ENCODE peak calls at places on chromosomes 6 and 20, in seven cellular contexts. One of them, this sample, is unnamed.

GRCh38 chr20:56735087-56735642 is 106.1 kb downstream of the TFAP2C start:
- DNase-seq in Panc1: no peak
- DNase-seq in body of pancreas: no peak
- DNase-seq in AG09309: no peak
- DNase-seq in GM12865: no peak
- DNase-seq in lung: no peak
- DNase-seq in fibroblast of the aortic adventitia: no peak
- DNase-seq in this sample: no peak

GRCh38 chr20:40275738-40276137 is 413.3 kb downstream of the MAFB start:
- DNase-seq in Panc1: no peak
- DNase-seq in body of pancreas: no peak
- DNase-seq in AG09309: no peak
- DNase-seq in GM12865: no peak
- DNase-seq in lung: no peak
- DNase-seq in fibroblast of the aortic adventitia: no peak
- DNase-seq in this sample: no peak

GRCh38 chr6:53203483-53203882 is 54.8 kb upstream of the GCM1 start:
- DNase-seq in Panc1: no peak
- DNase-seq in body of pancreas: no peak
- DNase-seq in AG09309: no peak
- DNase-seq in GM12865: no peak
- DNase-seq in lung: no peak
- DNase-seq in fibroblast of the aortic adventitia: no peak
- DNase-seq in this sample: no peak

GRCh38 chr20:10602141-10602660 is 71.6 kb downstream of the JAG1 start:
- DNase-seq in Panc1: no peak
- DNase-seq in body of pancreas: no peak
- DNase-seq in AG09309: no peak
- DNase-seq in GM12865: no peak
- DNase-seq in lung: no peak
- DNase-seq in fibroblast of the aortic adventitia: no peak
- DNase-seq in this sample: no peak

GRCh38 chr6:169915769-169916550 is 164.5 kb downstream of the ERMARD start:
- DNase-seq in Panc1: no peak
- DNase-seq in body of pancreas: no peak
- DNase-seq in AG09309: no peak
- DNase-seq in GM12865: no peak
- DNase-seq in lung: no peak
- DNase-seq in fibroblast of the aortic adventitia: no peak
- DNase-seq in this sample: no peak

GRCh38 chr20:36768768-36769430 is 4.7 kb downstream of the DSN1 start:
- DNase-seq in Panc1: no peak
- DNase-seq in body of pancreas: no peak
- DNase-seq in AG09309: no peak
- DNase-seq in GM12865: no peak
- DNase-seq in lung: no peak
- DNase-seq in fibroblast of the aortic adventitia: peak
- DNase-seq in this sample: no peak

GRCh38 chr6:10099648-10100047 is 315.2 kb downstream of the TFAP2A start:
- DNase-seq in Panc1: no peak
- DNase-seq in body of pancreas: no peak
- DNase-seq in AG09309: no peak
- DNase-seq in GM12865: no peak
- DNase-seq in lung: no peak
- DNase-seq in fibroblast of the aortic adventitia: no peak
- DNase-seq in this sample: no peak

GRCh38 chr6:150392452-150393220 is 23.8 kb downstream of the IYD start:
- DNase-seq in Panc1: no peak
- DNase-seq in body of pancreas: no peak
- DNase-seq in AG09309: no peak
- DNase-seq in GM12865: no peak
- DNase-seq in lung: no peak
- DNase-seq in fibroblast of the aortic adventitia: no peak
- DNase-seq in this sample: no peak

GRCh38 chr6:150395388-150396009 is 26.7 kb downstream of the IYD start:
- DNase-seq in Panc1: no peak
- DNase-seq in body of pancreas: peak
- DNase-seq in AG09309: no peak
- DNase-seq in GM12865: peak
- DNase-seq in lung: peak
- DNase-seq in fibroblast of the aortic adventitia: peak
- DNase-seq in this sample: peak

GRCh38 chr6:38985839-38986238 is 62.7 kb upstream of the GLP1R start:
- DNase-seq in Panc1: no peak
- DNase-seq in body of pancreas: no peak
- DNase-seq in AG09309: no peak
- DNase-seq in GM12865: no peak
- DNase-seq in lung: no peak
- DNase-seq in fibroblast of the aortic adventitia: no peak
- DNase-seq in this sample: no peak

GRCh38 chr6:91667596-91667995 is 1080.7 kb upstream of the MAP3K7 start:
- DNase-seq in Panc1: no peak
- DNase-seq in body of pancreas: no peak
- DNase-seq in AG09309: no peak
- DNase-seq in GM12865: no peak
- DNase-seq in lung: no peak
- DNase-seq in fibroblast of the aortic adventitia: no peak
- DNase-seq in this sample: no peak

GRCh38 chr6:112253842-112254816 is at the start of gene LAMA4:
- DNase-seq in Panc1: no peak
- DNase-seq in body of pancreas: peak
- DNase-seq in AG09309: no peak
- DNase-seq in GM12865: no peak
- DNase-seq in lung: peak
- DNase-seq in fibroblast of the aortic adventitia: peak
- DNase-seq in this sample: no peak

GRCh38 chr6:16089232-16089843 is 39.5 kb upstream of the MYLIP start:
- DNase-seq in Panc1: no peak
- DNase-seq in body of pancreas: no peak
- DNase-seq in AG09309: no peak
- DNase-seq in GM12865: no peak
- DNase-seq in lung: no peak
- DNase-seq in fibroblast of the aortic adventitia: no peak
- DNase-seq in this sample: no peak

GRCh38 chr20:58906894-58907293 is 54.4 kb downstream of the GNAS start:
- DNase-seq in Panc1: no peak
- DNase-seq in body of pancreas: peak
- DNase-seq in AG09309: no peak
- DNase-seq in GM12865: peak
- DNase-seq in lung: no peak
- DNase-seq in fibroblast of the aortic adventitia: peak
- DNase-seq in this sample: no peak

GRCh38 chr20:50023116-50023802 is 40.5 kb downstream of the SNAI1 start:
- DNase-seq in Panc1: no peak
- DNase-seq in body of pancreas: no peak
- DNase-seq in AG09309: no peak
- DNase-seq in GM12865: peak
- DNase-seq in lung: no peak
- DNase-seq in fibroblast of the aortic adventitia: no peak
- DNase-seq in this sample: no peak

GRCh38 chr20:2151805-2152727 is 50.4 kb downstream of the STK35 start:
- DNase-seq in Panc1: no peak
- DNase-seq in body of pancreas: no peak
- DNase-seq in AG09309: peak
- DNase-seq in GM12865: no peak
- DNase-seq in lung: peak
- DNase-seq in fibroblast of the aortic adventitia: peak
- DNase-seq in this sample: no peak

GRCh38 chr6:71478834-71479541 is 190.4 kb downstream of the OGFRL1 start:
- DNase-seq in Panc1: peak
- DNase-seq in body of pancreas: no peak
- DNase-seq in AG09309: peak
- DNase-seq in GM12865: no peak
- DNase-seq in lung: no peak
- DNase-seq in fibroblast of the aortic adventitia: peak
- DNase-seq in this sample: peak

GRCh38 chr20:22339091-22339881 is 245.1 kb downstream of the FOXA2 start:
- DNase-seq in Panc1: peak
- DNase-seq in body of pancreas: peak
- DNase-seq in AG09309: peak
- DNase-seq in GM12865: peak
- DNase-seq in lung: peak
- DNase-seq in fibroblast of the aortic adventitia: peak
- DNase-seq in this sample: peak
- H3K4me3 ChIP-seq in Panc1: no peak
- H3K4me3 ChIP-seq in body of pancreas: no peak
- H3K4me3 ChIP-seq in AG09309: no peak
- H3K4me3 ChIP-seq in GM12865: no peak
- H3K4me3 ChIP-seq in lung: no peak
- H3K4me3 ChIP-seq in fibroblast of the aortic adventitia: peak
- H3K4me3 ChIP-seq in this sample: no peak

GRCh38 chr6:5303711-5304110 is 42.4 kb downstream of the FARS2 start:
- DNase-seq in Panc1: no peak
- DNase-seq in body of pancreas: no peak
- DNase-seq in AG09309: no peak
- DNase-seq in GM12865: no peak
- DNase-seq in lung: no peak
- DNase-seq in fibroblast of the aortic adventitia: no peak
- DNase-seq in this sample: no peak

GRCh38 chr6:5300206-5300764 is 39.0 kb downstream of the FARS2 start:
- DNase-seq in Panc1: no peak
- DNase-seq in body of pancreas: no peak
- DNase-seq in AG09309: no peak
- DNase-seq in GM12865: no peak
- DNase-seq in lung: no peak
- DNase-seq in fibroblast of the aortic adventitia: no peak
- DNase-seq in this sample: no peak

GRCh38 chr6:5305968-5306626 is 44.8 kb downstream of the FARS2 start:
- DNase-seq in Panc1: no peak
- DNase-seq in body of pancreas: no peak
- DNase-seq in AG09309: no peak
- DNase-seq in GM12865: no peak
- DNase-seq in lung: no peak
- DNase-seq in fibroblast of the aortic adventitia: no peak
- DNase-seq in this sample: peak

GRCh38 chr6:5302220-5302946 is 41.1 kb downstream of the FARS2 start:
- DNase-seq in Panc1: no peak
- DNase-seq in body of pancreas: no peak
- DNase-seq in AG09309: no peak
- DNase-seq in GM12865: peak
- DNase-seq in lung: no peak
- DNase-seq in fibroblast of the aortic adventitia: no peak
- DNase-seq in this sample: no peak

GRCh38 chr6:5302995-5303622 is 41.8 kb downstream of the FARS2 start:
- DNase-seq in Panc1: peak
- DNase-seq in body of pancreas: peak
- DNase-seq in AG09309: no peak
- DNase-seq in GM12865: peak
- DNase-seq in lung: peak
- DNase-seq in fibroblast of the aortic adventitia: no peak
- DNase-seq in this sample: no peak
- TF ChIP-seq CTCF in Panc1: peak
- TF ChIP-seq CTCF in body of pancreas: peak
- TF ChIP-seq CTCF in AG09309: peak
- TF ChIP-seq CTCF in GM12865: peak
- TF ChIP-seq CTCF in lung: peak
- TF ChIP-seq CTCF in fibroblast of the aortic adventitia: peak
- TF ChIP-seq CTCF in this sample: peak

GRCh38 chr20:62060631-62061541 is 4.8 kb downstream of the TAF4 start:
- DNase-seq in Panc1: no peak
- DNase-seq in body of pancreas: no peak
- DNase-seq in AG09309: no peak
- DNase-seq in GM12865: no peak
- DNase-seq in lung: no peak
- DNase-seq in fibroblast of the aortic adventitia: no peak
- DNase-seq in this sample: no peak
- H3K4me3 ChIP-seq in Panc1: no peak
- H3K4me3 ChIP-seq in body of pancreas: no peak
- H3K4me3 ChIP-seq in AG09309: no peak
- H3K4me3 ChIP-seq in GM12865: no peak
- H3K4me3 ChIP-seq in lung: no peak
- H3K4me3 ChIP-seq in fibroblast of the aortic adventitia: no peak
- H3K4me3 ChIP-seq in this sample: no peak

DNA sequence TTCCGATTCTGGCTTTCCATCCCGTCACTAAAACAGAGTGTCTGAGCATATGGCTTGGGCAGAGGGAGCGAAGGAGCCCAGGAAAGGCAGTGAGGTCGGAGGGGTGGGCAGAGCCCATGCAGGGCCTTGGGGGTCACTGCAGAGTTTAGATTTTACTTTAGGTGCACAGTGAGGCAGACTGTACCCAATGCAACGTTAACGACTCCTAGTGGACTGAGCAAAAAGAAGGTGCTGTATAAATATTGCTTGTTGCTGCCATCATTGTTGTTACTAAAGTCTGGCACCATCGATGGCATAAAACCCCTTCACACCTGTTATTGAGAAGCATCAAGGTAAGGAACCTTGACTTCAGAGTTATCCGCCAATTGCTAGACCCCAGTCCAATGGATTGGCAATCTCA is 119.0 kb downstream of the EYA2 start:
- DNase-seq in Panc1: no peak
- DNase-seq in body of pancreas: no peak
- DNase-seq in AG09309: no peak
- DNase-seq in GM12865: no peak
- DNase-seq in lung: no peak
- DNase-seq in fibroblast of the aortic adventitia: no peak
- DNase-seq in this sample: no peak
- TF ChIP-seq CTCF in Panc1: no peak
- TF ChIP-seq CTCF in body of pancreas: no peak
- TF ChIP-seq CTCF in AG09309: no peak
- TF ChIP-seq CTCF in GM12865: no peak
- TF ChIP-seq CTCF in lung: no peak
- TF ChIP-seq CTCF in fibroblast of the aortic adventitia: no peak
- TF ChIP-seq CTCF in this sample: peak

GRCh38 chr6:148298683-148299082 is 44.0 kb upstream of the SASH1 start:
- DNase-seq in Panc1: no peak
- DNase-seq in body of pancreas: no peak
- DNase-seq in AG09309: no peak
- DNase-seq in GM12865: no peak
- DNase-seq in lung: no peak
- DNase-seq in fibroblast of the aortic adventitia: no peak
- DNase-seq in this sample: no peak
- H3K4me3 ChIP-seq in Panc1: no peak
- H3K4me3 ChIP-seq in body of pancreas: no peak
- H3K4me3 ChIP-seq in AG09309: no peak
- H3K4me3 ChIP-seq in GM12865: no peak
- H3K4me3 ChIP-seq in lung: no peak
- H3K4me3 ChIP-seq in fibroblast of the aortic adventitia: no peak
- H3K4me3 ChIP-seq in this sample: no peak

DNA sequence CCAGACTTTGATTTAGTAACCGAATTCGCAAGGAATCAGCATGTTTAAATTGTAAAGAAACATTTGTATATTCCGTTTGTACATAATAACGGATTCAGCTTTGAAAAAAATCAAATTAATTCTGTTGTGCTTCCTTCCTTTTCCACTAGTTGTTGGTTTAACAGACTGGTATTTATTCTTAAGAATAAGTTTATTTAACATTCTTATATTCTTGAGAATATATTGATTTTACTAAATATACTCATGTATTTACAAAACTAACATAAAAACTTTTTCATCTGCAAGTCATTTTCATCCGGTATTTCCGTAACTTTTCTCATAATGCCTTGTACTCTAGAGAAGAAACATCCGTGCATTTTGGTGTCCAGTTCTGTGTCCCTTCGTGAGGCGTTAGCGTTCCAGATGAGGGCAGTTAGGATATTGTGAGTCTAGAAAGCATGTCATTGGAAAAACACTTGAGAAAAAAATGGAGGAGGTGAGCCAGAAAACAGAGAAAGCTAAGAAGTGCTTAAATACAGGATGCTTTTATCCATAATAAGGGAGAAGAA is 1.6 kb downstream of the WRNIP1 start:
- DNase-seq in Panc1: no peak
- DNase-seq in body of pancreas: no peak
- DNase-seq in AG09309: no peak
- DNase-seq in GM12865: no peak
- DNase-seq in lung: no peak
- DNase-seq in fibroblast of the aortic adventitia: peak
- DNase-seq in this sample: no peak
- TF ChIP-seq CTCF in Panc1: no peak
- TF ChIP-seq CTCF in body of pancreas: peak
- TF ChIP-seq CTCF in AG09309: no peak
- TF ChIP-seq CTCF in GM12865: no peak
- TF ChIP-seq CTCF in lung: no peak
- TF ChIP-seq CTCF in fibroblast of the aortic adventitia: no peak
- TF ChIP-seq CTCF in this sample: no peak

GRCh38 chr6:69220293-69220847 is 576.4 kb downstream of the LMBRD1 start:
- DNase-seq in Panc1: no peak
- DNase-seq in body of pancreas: no peak
- DNase-seq in AG09309: no peak
- DNase-seq in GM12865: no peak
- DNase-seq in lung: no peak
- DNase-seq in fibroblast of the aortic adventitia: no peak
- DNase-seq in this sample: no peak
- H3K4me3 ChIP-seq in Panc1: no peak
- H3K4me3 ChIP-seq in body of pancreas: no peak
- H3K4me3 ChIP-seq in AG09309: no peak
- H3K4me3 ChIP-seq in GM12865: no peak
- H3K4me3 ChIP-seq in lung: no peak
- H3K4me3 ChIP-seq in fibroblast of the aortic adventitia: no peak
- H3K4me3 ChIP-seq in this sample: no peak

This sample was measured in retinal pigment epithelial cell.